ENCODE peak calls at places on chromosomes 2 and 18, in ten cellular contexts. A is NCI-H510A; D is activated CD4-positive, alpha-beta T cell treated with anti-CD3 and anti-CD28 coated beads, Interleukin-2, amount 50 U/mL, for 1 hour; C is iPS DF 6.9; H is left ventricle myocardium superior; Z is osteocyte; U is CD4-positive, CD25-positive, alpha-beta regulatory T cell; P is stimulated activated CD4-positive, alpha-beta T cell treated with anti-CD3 and anti-CD28 coated beads, Interleukin-15, amount 100 ng/mL, for 48 hours; N is A172; I is neural crest cell. O is an unnamed sample.

GRCh38 chr18:64972545-64972944 is 778.3 kb upstream of the CDH7 start:
- DNase-seq in D (no peak), P (no peak), U (no peak), I (no peak), A (no peak), H (no peak), C (no peak), Z (no peak), N (peak; percentile 28), O (peak; percentile 11)

GRCh38 chr18:74353169-74353775 is 37.6 kb downstream of the C18orf63 start:
- DNase-seq in U (peak; percentile 38), P (peak; percentile 28), C (no peak), I (peak; percentile 46), N (peak; percentile 46), H (peak; percentile 46), A (peak; percentile 22), D (peak; percentile 57), Z (no peak), O (peak; percentile 71)

GRCh38 chr2:19035238-19035637 is 323.2 kb downstream of the OSR1 start:
- DNase-seq in Z (no peak), I (no peak), H (peak; percentile 39), D (no peak), U (no peak), C (no peak), P (no peak), A (no peak), N (no peak), O (no peak)

GRCh38 chr2:172207916-172208315 is 105.2 kb upstream of the DLX2 start:
- DNase-seq in P (no peak), I (no peak), A (no peak), H (no peak), D (no peak), N (no peak), C (no peak), Z (no peak), U (no peak), O (no peak)

GRCh38 chr2:85468704-85469349 is 50.3 kb downstream of the SH2D6 start:
- DNase-seq in H (no peak), U (no peak), N (peak; percentile 63), I (no peak), A (no peak), P (no peak), D (no peak), C (peak; percentile 22), Z (no peak), O (no peak)

GRCh38 chr18:77101410-77102245 is 31.0 kb downstream of the MBP start:
- DNase-seq in H (peak; percentile 83), I (no peak), U (peak; percentile 25), P (peak; percentile 53), N (peak; percentile 94), C (no peak), Z (no peak), A (no peak), D (no peak), O (no peak)

GRCh38 chr2:174176898-174177297 is 71.4 kb downstream of the OLA1 start:
- DNase-seq in N (peak; percentile 10), Z (no peak), I (no peak), H (no peak), A (no peak), U (no peak), D (no peak), C (no peak), P (no peak), O (peak; percentile 19)

GRCh38 chr2:230323385-230324106 is 3.4 kb upstream of the SP140L start:
- DNase-seq in Z (no peak), H (no peak), C (no peak), N (no peak), A (no peak), D (no peak), U (no peak), P (no peak), I (no peak), O (no peak)

GRCh38 chr2:159124441-159124911 is 156.0 kb downstream of the TANC1 start:
- DNase-seq in P (no peak), N (peak; percentile 79), A (no peak), I (no peak), C (no peak), Z (no peak), U (no peak), H (no peak), D (no peak), O (no peak)

GRCh38 chr18:54280206-54280550 is 10.9 kb downstream of the POLI start:
- DNase-seq in C (no peak), D (no peak), N (no peak), P (no peak), Z (no peak), H (no peak), I (no peak), A (peak; percentile 1), U (no peak), O (no peak)

GRCh38 chr2:114108819-114109416 is 219.0 kb downstream of the ACTR3 start:
- DNase-seq in Z (no peak), A (no peak), I (no peak), C (no peak), H (no peak), P (no peak), D (no peak), N (no peak), U (no peak), O (no peak)

GRCh38 chr18:48027401-48027931 is 97.0 kb upstream of the SMAD2 start:
- DNase-seq in D (no peak), N (no peak), P (no peak), I (no peak), H (no peak), U (no peak), A (no peak), Z (no peak), C (no peak), O (no peak)

GRCh38 chr2:129935118-129935517 is 44.3 kb upstream of the RAB6C start:
- DNase-seq in A (no peak), U (no peak), P (no peak), D (no peak), I (no peak), C (no peak), H (no peak), Z (no peak), N (peak; percentile 11), O (no peak)

GRCh38 chr2:39171618-39172017 is 50.8 kb upstream of the SOS1 start:
- DNase-seq in C (no peak), I (no peak), N (no peak), Z (no peak), P (no peak), H (no peak), D (no peak), A (no peak), U (no peak), O (no peak)

GRCh38 chr2:202001826-202002225 is 31.8 kb upstream of the FZD7 start:
- DNase-seq in D (no peak), I (no peak), U (no peak), P (no peak), Z (no peak), H (no peak), N (no peak), C (no peak), A (no peak), O (no peak)

GRCh38 chr2:132901661-132902060 is 231.7 kb upstream of the LYPD1 start:
- DNase-seq in U (no peak), Z (no peak), P (no peak), A (no peak), D (no peak), I (no peak), C (no peak), H (no peak), N (no peak), O (no peak)

GRCh38 chr2:179454443-179455218 is 190.0 kb upstream of the SESTD1 start:
- DNase-seq in U (no peak), H (no peak), N (peak; percentile 93), P (no peak), A (no peak), D (no peak), I (no peak), C (no peak), Z (no peak), O (no peak)

GRCh38 chr18:79883461-79884295 is 67.8 kb downstream of the SLC66A2 start:
- DNase-seq in D (no peak), Z (peak; percentile 80), A (no peak), H (peak; percentile 15), N (no peak), P (no peak), U (no peak), C (no peak), I (no peak), O (no peak)

GRCh38 chr2:45027051-45027450 is 17.8 kb upstream of the SIX2 start:
- DNase-seq in I (no peak), Z (no peak), H (no peak), C (no peak), A (no peak), D (no peak), U (no peak), P (no peak), N (no peak), O (no peak)

GRCh38 chr2:73995810-73996209 is 11.1 kb downstream of the TET3 start:
- DNase-seq in H (no peak), N (no peak), C (no peak), Z (no peak), U (no peak), I (no peak), D (no peak), P (no peak), A (no peak), O (no peak)

GRCh38 chr2:241559489-241560180 is 1.1 kb downstream of the BOK start:
- DNase-seq in H (no peak), Z (no peak), D (no peak), C (no peak), I (no peak), P (no peak), A (peak; percentile 8), N (no peak), U (no peak), O (peak; percentile 82)

GRCh38 chr2:232891621-232892071 is 21.6 kb downstream of the SNORC start:
- DNase-seq in A (no peak), H (no peak), P (no peak), Z (peak; percentile 72), C (no peak), U (no peak), D (no peak), I (no peak), N (no peak), O (no peak)

GRCh38 chr2:80166457-80166856 is 138.1 kb downstream of the LRRTM1 start:
- DNase-seq in N (no peak), D (no peak), A (no peak), H (no peak), I (no peak), Z (no peak), P (no peak), U (no peak), C (no peak), O (no peak)

GRCh38 chr2:100199421-100199820 is 57.0 kb upstream of the AFF3 start:
- DNase-seq in Z (no peak), I (no peak), H (no peak), P (no peak), N (no peak), U (no peak), A (no peak), C (no peak), D (no peak), O (no peak)

GRCh38 chr2:62450716-62451191 is 55.2 kb downstream of the TMEM17 start:
- DNase-seq in I (no peak), U (no peak), D (no peak), A (no peak), C (no peak), P (no peak), N (no peak), Z (no peak), H (no peak), O (no peak)

GRCh38 chr2:48400553-48401179 is 129.3 kb upstream of the STON1 start:
- DNase-seq in N (no peak), A (no peak), C (no peak), H (no peak), I (no peak), Z (no peak), P (no peak), D (no peak), U (no peak), O (no peak)

GRCh38 chr2:159199236-159199635 is 87.3 kb downstream of the WDSUB1 start:
- DNase-seq in H (no peak), A (no peak), I (no peak), U (no peak), N (no peak), D (no peak), P (no peak), Z (no peak), C (no peak), O (no peak)

GRCh38 chr2:132547089-132547687 is 122.8 kb downstream of the LYPD1 start:
- DNase-seq in N (peak; percentile 80), I (peak; percentile 80), U (no peak), P (peak; percentile 14), C (peak; percentile 35), A (peak; percentile 25), H (peak; percentile 60), D (peak; percentile 10), Z (no peak), O (peak; percentile 78)